ENCODE peak calls at places on chromosomes 7 and 10, in five cellular contexts. One of them, this sample, is unnamed.

GRCh38 chr10:33927347-33927746 is 592.9 kb upstream of the NRP1 start:
- DNase-seq in cardiac muscle cell: peak; percentile 45
- DNase-seq in uterus: no peak
- DNase-seq in astrocyte: peak; percentile 46
- DNase-seq in stomach: no peak
- DNase-seq in this sample: no peak

GRCh38 chr7:140439359-140439758 is 35.5 kb downstream of the RAB19 start:
- DNase-seq in cardiac muscle cell: no peak
- DNase-seq in uterus: no peak
- DNase-seq in astrocyte: no peak
- DNase-seq in stomach: no peak
- DNase-seq in this sample: no peak

GRCh38 chr10:36612436-36612835 is 513.0 kb upstream of the ANKRD30A start:
- DNase-seq in cardiac muscle cell: no peak
- DNase-seq in uterus: no peak
- DNase-seq in astrocyte: no peak
- DNase-seq in stomach: no peak
- DNase-seq in this sample: no peak

GRCh38 chr10:28382520-28383269 is 79.8 kb upstream of the MPP7 start:
- DNase-seq in cardiac muscle cell: no peak
- DNase-seq in uterus: no peak
- DNase-seq in astrocyte: peak; percentile 42
- DNase-seq in stomach: no peak
- DNase-seq in this sample: no peak

GRCh38 chr7:157409149-157409752 is 72.4 kb downstream of the DNAJB6 start:
- DNase-seq in cardiac muscle cell: peak; percentile 58
- DNase-seq in uterus: no peak
- DNase-seq in astrocyte: peak; percentile 55
- DNase-seq in stomach: no peak
- DNase-seq in this sample: no peak

GRCh38 chr10:115129752-115130151 is 36.6 kb downstream of the ATRNL1 start:
- DNase-seq in cardiac muscle cell: peak; percentile 54
- DNase-seq in uterus: no peak
- DNase-seq in astrocyte: peak; percentile 12
- DNase-seq in stomach: no peak
- DNase-seq in this sample: no peak

GRCh38 chr10:71187600-71187999 is 24.8 kb upstream of the UNC5B start:
- DNase-seq in cardiac muscle cell: peak; percentile 71
- DNase-seq in uterus: peak; percentile 55
- DNase-seq in astrocyte: no peak
- DNase-seq in stomach: peak; percentile 75
- DNase-seq in this sample: no peak

GRCh38 chr7:101843293-101844271 is 26.2 kb downstream of the CUX1 start:
- DNase-seq in cardiac muscle cell: no peak
- DNase-seq in uterus: no peak
- DNase-seq in astrocyte: no peak
- DNase-seq in stomach: no peak
- DNase-seq in this sample: no peak

GRCh38 chr10:75472685-75473084 is 41.3 kb downstream of the LRMDA start:
- DNase-seq in cardiac muscle cell: no peak
- DNase-seq in uterus: no peak
- DNase-seq in astrocyte: no peak
- DNase-seq in stomach: peak; percentile 35
- DNase-seq in this sample: no peak

GRCh38 chr10:67657775-67658174 is 38.2 kb downstream of the CTNNA3 start:
- DNase-seq in cardiac muscle cell: no peak
- DNase-seq in uterus: no peak
- DNase-seq in astrocyte: no peak
- DNase-seq in stomach: no peak
- DNase-seq in this sample: no peak

GRCh38 chr7:12715372-12716133 is 28.1 kb downstream of the ARL4A start:
- DNase-seq in cardiac muscle cell: peak; percentile 98
- DNase-seq in uterus: peak; percentile 61
- DNase-seq in astrocyte: peak; percentile 95
- DNase-seq in stomach: peak; percentile 79
- DNase-seq in this sample: no peak

GRCh38 chr7:94305836-94306235 is 88.9 kb upstream of the COL1A2 start:
- DNase-seq in cardiac muscle cell: no peak
- DNase-seq in uterus: no peak
- DNase-seq in astrocyte: no peak
- DNase-seq in stomach: no peak
- DNase-seq in this sample: no peak

GRCh38 chr7:116249969-116250553 is 39.7 kb downstream of the TES start:
- DNase-seq in cardiac muscle cell: peak; percentile 72
- DNase-seq in uterus: no peak
- DNase-seq in astrocyte: peak; percentile 42
- DNase-seq in stomach: no peak
- DNase-seq in this sample: no peak

GRCh38 chr10:97463363-97464132 is 17.6 kb downstream of the ZDHHC16 start:
- DNase-seq in cardiac muscle cell: peak; percentile 59
- DNase-seq in uterus: peak; percentile 36
- DNase-seq in astrocyte: peak; percentile 30
- DNase-seq in stomach: peak; percentile 59
- DNase-seq in this sample: no peak

This sample was measured in T-helper 17 cell.